ENCODE peak calls at places on chromosomes 2 and 18, in seven cellular contexts. Z is spleen, M is astrocyte of the spinal cord, Q is endodermal cell, K is AG10803, A is prostate gland, R is fibroblast of mammary gland. F is an unnamed sample.

GRCh38 chr2:152542995-152543481 is 174.2 kb downstream of the PRPF40A start:
- DNase-seq in R (peak), Z (no peak), M (peak), Q (peak), K (peak), A (no peak), F (peak)

GRCh38 chr2:224909885-224910517 is 132.3 kb downstream of the DOCK10 start:
- DNase-seq in R (peak), A (peak), Q (no peak), M (peak), Z (no peak), K (peak), F (peak)

GRCh38 chr2:39665811-39666488 is at the start of gene TMEM178A:
- DNase-seq in R (no peak), A (no peak), K (no peak), Q (peak), Z (peak), M (no peak), F (no peak)

GRCh38 chr2:240391111-240392051 is 44.1 kb upstream of the GPC1 start:
- DNase-seq in Z (peak), R (no peak), M (no peak), K (no peak), Q (peak), A (no peak), F (no peak)

GRCh38 chr2:134284119-134284670 is 30.3 kb downstream of the MGAT5 start:
- DNase-seq in K (peak), Q (no peak), A (no peak), R (no peak), M (no peak), Z (no peak), F (no peak)

GRCh38 chr2:64426191-64426952 is 27.6 kb upstream of the LGALSL start:
- DNase-seq in K (no peak), Z (no peak), Q (no peak), R (peak), A (no peak), M (no peak), F (no peak)

GRCh38 chr2:173962583-173963110 is 2.5 kb downstream of the SP3 start:
- DNase-seq in R (no peak), M (no peak), A (no peak), K (no peak), Z (no peak), Q (no peak), F (no peak)

GRCh38 chr2:112001136-112001764 is 53.8 kb upstream of the TMEM87B start:
- DNase-seq in Z (no peak), K (no peak), R (peak), M (peak), Q (no peak), A (no peak), F (no peak)

GRCh38 chr2:193701484-193701883 is 1506.8 kb upstream of the TMEFF2 start:
- DNase-seq in Z (no peak), Q (no peak), M (no peak), R (no peak), K (no peak), A (no peak), F (no peak)

DNA sequence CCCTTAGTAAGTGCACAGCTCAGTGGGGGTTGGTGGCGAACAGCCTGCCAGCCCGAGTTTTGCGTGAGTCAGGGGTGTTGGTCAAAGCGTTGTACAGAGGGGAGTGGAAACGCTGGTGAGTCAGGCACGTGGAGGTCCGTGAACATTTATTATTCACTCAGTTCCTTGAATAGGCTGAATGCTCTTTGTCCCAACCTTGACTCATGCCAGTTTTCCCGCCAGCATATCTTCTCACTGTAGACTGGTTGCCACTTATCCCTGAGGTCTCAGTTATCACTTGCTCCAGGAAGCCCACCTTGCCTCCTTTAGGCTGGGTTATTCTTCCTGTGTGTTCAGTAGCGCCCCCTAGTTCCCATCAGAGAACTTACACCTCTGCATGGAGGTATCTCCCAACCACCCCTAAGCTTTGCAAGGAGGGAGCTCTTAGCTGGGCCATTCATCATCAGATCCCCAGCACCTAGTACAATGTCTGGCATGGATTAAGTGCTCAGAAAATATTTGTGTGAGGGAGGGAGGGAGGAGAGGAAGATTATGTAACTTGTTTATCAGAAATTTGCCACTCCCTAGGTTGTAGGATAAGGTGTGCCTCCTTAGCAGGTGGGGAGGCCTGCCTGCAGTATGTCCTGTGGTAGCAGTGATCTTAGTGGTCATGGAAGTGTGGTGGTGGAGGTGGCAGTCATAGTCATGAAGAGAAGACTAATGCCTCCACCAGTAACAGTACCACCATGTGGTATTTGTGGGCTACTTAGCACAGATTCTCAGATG is 72.1 kb downstream of the CABLES1 start:
- DNase-seq in K (no peak), Q (peak), Z (no peak), A (no peak), R (peak), M (peak), F (no peak)
- TF ChIP-seq CTCF in K (peak), Q (peak), Z (no peak), A (no peak), R (peak), M (peak), F (peak)

DNA sequence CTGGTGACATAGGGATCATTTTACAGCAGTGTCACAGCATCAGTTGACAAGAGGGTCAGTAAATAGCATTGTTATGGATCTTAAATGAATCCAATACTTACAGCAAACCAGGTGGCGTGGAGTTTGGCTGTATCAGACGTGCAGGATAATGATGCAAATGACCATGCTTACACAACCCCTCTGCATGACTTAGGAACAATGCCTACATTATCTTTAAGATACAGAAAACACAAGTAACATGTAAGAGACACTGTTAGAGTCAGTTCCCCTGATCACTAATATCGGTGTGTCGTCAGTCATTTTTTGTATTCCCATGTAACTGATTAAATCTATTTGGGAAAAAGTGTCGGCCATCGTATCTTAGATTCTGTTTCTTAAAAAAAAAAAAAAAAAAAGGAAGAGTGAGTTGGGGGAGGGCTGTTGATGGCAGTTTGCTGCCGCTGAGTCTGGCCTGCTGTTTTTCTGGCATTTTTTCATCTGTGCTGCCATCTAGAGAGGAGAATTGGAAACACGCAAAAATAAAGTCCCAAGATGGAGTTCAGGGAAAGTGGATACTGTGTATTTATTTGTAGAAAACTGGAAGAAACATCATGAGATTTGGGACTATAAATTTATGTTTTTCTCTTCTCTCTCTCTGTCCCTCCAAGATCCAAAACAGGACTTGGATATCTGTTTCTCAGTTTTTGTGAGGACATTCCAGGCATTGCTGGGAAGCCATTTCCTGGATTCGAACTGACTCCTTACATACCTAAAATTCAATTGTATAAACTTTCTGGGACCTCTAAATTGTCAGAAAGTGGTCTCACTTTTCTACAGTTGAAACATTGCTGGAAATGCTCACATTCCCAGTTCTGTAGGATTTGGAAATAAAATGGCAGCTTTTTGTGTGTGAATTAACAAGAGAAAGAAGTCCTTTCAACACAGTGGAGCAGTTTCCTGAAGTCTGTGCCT is 60.3 kb upstream of the AGPS start:
- DNase-seq in A (peak), M (peak), Z (no peak), K (peak), R (peak), Q (peak), F (no peak)
- H3K4me3 ChIP-seq in A (no peak), M (no peak), Z (no peak), K (no peak), R (no peak), Q (no peak), F (no peak)

GRCh38 chr18:50356036-50356945 is 18.6 kb upstream of the SKA1 start:
- DNase-seq in Z (no peak), A (no peak), K (peak), R (peak), Q (peak), M (no peak), F (no peak)
- TF ChIP-seq CTCF in Z (no peak), A (no peak), K (peak), R (peak), Q (peak), M (no peak), F (no peak)

GRCh38 chr2:154457291-154457690 is 241.2 kb upstream of the KCNJ3 start:
- DNase-seq in Q (no peak), M (no peak), R (no peak), A (no peak), K (no peak), Z (no peak), F (no peak)

GRCh38 chr2:154452906-154453493 is 245.5 kb upstream of the KCNJ3 start:
- DNase-seq in K (peak), Z (no peak), Q (peak), M (peak), A (no peak), R (peak), F (no peak)

GRCh38 chr2:154452471-154452870 is 246.0 kb upstream of the KCNJ3 start:
- DNase-seq in Q (no peak), R (no peak), Z (no peak), A (no peak), M (no peak), K (peak), F (no peak)

GRCh38 chr2:154455871-154456270 is 242.6 kb upstream of the KCNJ3 start:
- DNase-seq in R (peak), Z (no peak), Q (no peak), K (peak), M (peak), A (no peak), F (no peak)

GRCh38 chr2:154455201-154455600 is 243.3 kb upstream of the KCNJ3 start:
- DNase-seq in M (no peak), Z (no peak), Q (no peak), A (no peak), R (peak), K (peak), F (no peak)
- H3K4me3 ChIP-seq in M (no peak), Z (no peak), Q (no peak), A (no peak), R (no peak), K (peak), F (no peak)

GRCh38 chr2:226439337-226439736 is 360.3 kb downstream of the IRS1 start:
- DNase-seq in A (no peak), R (no peak), M (no peak), K (no peak), Q (no peak), Z (no peak), F (no peak)
- TF ChIP-seq CTCF in A (no peak), R (no peak), M (no peak), K (no peak), Q (no peak), Z (no peak), F (no peak)

F was measured in AG04449.